ENCODE peak calls at places on chromosomes 4 and X, in six cellular contexts. V is mesenchymal stem cell, L is H9, B is mesendoderm, T is neuronal stem cell, P is IMR-90. E is an unnamed sample.

GRCh38 chrX:154396948-154397887 is 959 bp upstream of the RPL10 start:
- DNase-seq in V (peak; percentile 79), L (peak; percentile 63), B (peak; percentile 68), T (no peak), P (peak; percentile 46), E (peak; percentile 82)

GRCh38 chr4:108029321-108029720 is 39.6 kb downstream of the HADH start:
- DNase-seq in V (no peak), L (no peak), B (no peak), T (no peak), P (no peak), E (no peak)

GRCh38 chrX:152637649-152638442 is at the start of gene GABRQ:
- DNase-seq in V (no peak), L (peak; percentile 94), B (peak; percentile 93), T (peak; percentile 73), P (no peak), E (peak; percentile 1)

GRCh38 chr4:139876328-139876941 is 210.8 kb downstream of the MGST2 start:
- DNase-seq in V (no peak), L (no peak), B (no peak), T (no peak), P (no peak), E (no peak)

GRCh38 chr4:73822389-73822788 is 14.1 kb upstream of the CXCL6 start:
- DNase-seq in V (no peak), L (no peak), B (no peak), T (no peak), P (no peak), E (no peak)

GRCh38 chr4:39353478-39354177 is 12.5 kb downstream of the RFC1 start:
- DNase-seq in V (peak; percentile 82), L (no peak), B (no peak), T (no peak), P (peak; percentile 39), E (no peak)

GRCh38 chrX:109987884-109988283 is 15.0 kb upstream of the TMEM164 start:
- DNase-seq in V (no peak), L (no peak), B (no peak), T (no peak), P (no peak), E (no peak)

GRCh38 chr4:6199344-6199921 is 916 bp downstream of the JAKMIP1 start:
- DNase-seq in V (no peak), L (no peak), B (peak; percentile 42), T (no peak), P (no peak), E (no peak)

GRCh38 chr4:150354214-150354796 is 227.6 kb upstream of the MAB21L2 start:
- DNase-seq in V (no peak), L (no peak), B (peak; percentile 25), T (no peak), P (no peak), E (no peak)

GRCh38 chr4:14719053-14719452 is 283.2 kb upstream of the CPEB2 start:
- DNase-seq in V (peak; percentile 9), L (no peak), B (no peak), T (no peak), P (peak; percentile 7), E (no peak)

GRCh38 chr4:147192679-147193078 is 247.0 kb upstream of the TTC29 start:
- DNase-seq in V (no peak), L (no peak), B (no peak), T (no peak), P (no peak), E (no peak)

GRCh38 chr4:174217273-174218126 is 66.0 kb downstream of the FBXO8 start:
- DNase-seq in V (peak; percentile 40), L (no peak), B (peak; percentile 44), T (peak; percentile 24), P (peak; percentile 37), E (peak; percentile 21)

GRCh38 chr4:179125870-179126269 is 1683.6 kb upstream of the AGA start:
- DNase-seq in V (no peak), L (no peak), B (no peak), T (no peak), P (no peak), E (no peak)

GRCh38 chr4:126777649-126778048 is 855.1 kb upstream of the INTU start:
- DNase-seq in V (peak; percentile 49), L (no peak), B (no peak), T (no peak), P (peak; percentile 94), E (no peak)

GRCh38 chr4:186771624-186772023 is 48.0 kb upstream of the FAT1 start:
- DNase-seq in V (peak; percentile 16), L (no peak), B (no peak), T (no peak), P (peak; percentile 19), E (no peak)

GRCh38 chr4:150336676-150337412 is 245.1 kb upstream of the MAB21L2 start:
- DNase-seq in V (peak; percentile 34), L (no peak), B (no peak), T (no peak), P (no peak), E (no peak)

GRCh38 chrX:2875798-2876399 is 47.2 kb downstream of the GYG2 start:
- DNase-seq in V (no peak), L (no peak), B (no peak), T (no peak), P (no peak), E (no peak)

GRCh38 chrX:64093761-64094160 is 111.7 kb downstream of the AMER1 start:
- DNase-seq in V (peak; percentile 0), L (no peak), B (peak; percentile 86), T (peak; percentile 14), P (peak; percentile 4), E (no peak)

GRCh38 chrX:115939070-115939469 is 231.5 kb upstream of the AGTR2 start:
- DNase-seq in V (no peak), L (no peak), B (no peak), T (no peak), P (no peak), E (no peak)

GRCh38 chr4:1500231-1500965 is 94.2 kb upstream of the NKX1-1 start:
- DNase-seq in V (no peak), L (no peak), B (no peak), T (no peak), P (no peak), E (no peak)

GRCh38 chrX:44785652-44786051 is 58.2 kb upstream of the DUSP21 start:
- DNase-seq in V (no peak), L (no peak), B (no peak), T (no peak), P (peak; percentile 90), E (no peak)

GRCh38 chr4:175891863-175892262 is 79.8 kb upstream of the GPM6A start:
- DNase-seq in V (peak; percentile 14), L (no peak), B (peak; percentile 30), T (peak; percentile 12), P (peak; percentile 4), E (peak; percentile 35)

GRCh38 chr4:168892456-168892855 is 117.6 kb downstream of the CBR4 start:
- DNase-seq in V (no peak), L (no peak), B (no peak), T (no peak), P (no peak), E (no peak)

GRCh38 chr4:94673961-94674360 is 83.8 kb upstream of the BMPR1B start:
- DNase-seq in V (no peak), L (no peak), B (no peak), T (no peak), P (no peak), E (no peak)

GRCh38 chr4:157978680-157979361 is 194.0 kb downstream of the GASK1B start:
- DNase-seq in V (peak; percentile 74), L (peak; percentile 45), B (peak; percentile 87), T (peak; percentile 67), P (peak; percentile 64), E (peak; percentile 79)

GRCh38 chr4:95585016-95585695 is 36.4 kb upstream of the UNC5C start:
- DNase-seq in V (no peak), L (no peak), B (no peak), T (no peak), P (peak; percentile 4), E (no peak)

GRCh38 chr4:54909964-54910363 is 215.4 kb downstream of the KDR start:
- DNase-seq in V (no peak), L (no peak), B (no peak), T (no peak), P (no peak), E (no peak)

GRCh38 chr4:145388043-145388442 is 93.6 kb upstream of the SMAD1 start:
- DNase-seq in V (no peak), L (no peak), B (peak; percentile 70), T (no peak), P (no peak), E (peak; percentile 65)

GRCh38 chrX:125628435-125628834 is 308.8 kb downstream of the TEX13C start:
- DNase-seq in V (no peak), L (peak; percentile 34), B (no peak), T (no peak), P (no peak), E (no peak)

GRCh38 chr4:80125252-80126177 is 52.5 kb upstream of the ANTXR2 start:
- DNase-seq in V (peak; percentile 30), L (no peak), B (peak; percentile 36), T (no peak), P (peak; percentile 50), E (peak; percentile 48)

GRCh38 chr4:153161599-153161971 is 42.7 kb upstream of the TRIM2 start:
- DNase-seq in V (no peak), L (no peak), B (no peak), T (no peak), P (peak; percentile 32), E (no peak)

GRCh38 chrX:16511776-16512400 is 138.1 kb upstream of the S100G start:
- DNase-seq in V (no peak), L (no peak), B (no peak), T (no peak), P (peak; percentile 25), E (no peak)

GRCh38 chr4:18180122-18180521 is 158.6 kb upstream of the LCORL start:
- DNase-seq in V (no peak), L (no peak), B (no peak), T (no peak), P (no peak), E (peak; percentile 50)
- H3K4me1 ChIP-seq in V (no peaks in the 10 kb centered on the region), L (no peaks in the 10 kb centered on the region), B (no peaks in the 10 kb centered on the region), T (no peaks in the 10 kb centered on the region), P (no peaks in the 10 kb centered on the region), E (no peaks in the 10 kb centered on the region)

GRCh38 chr4:8136529-8136928 is 22.1 kb downstream of the ABLIM2 start:
- DNase-seq in V (no peak), L (no peak), B (no peak), T (no peak), P (no peak), E (no peak)
- H4K8ac ChIP-seq in V (no peak overlapping the region), L (no peak overlapping the region), B (no peak overlapping the region), T (no peak overlapping the region), P (no peak overlapping the region), E (no peak overlapping the region)

DNA sequence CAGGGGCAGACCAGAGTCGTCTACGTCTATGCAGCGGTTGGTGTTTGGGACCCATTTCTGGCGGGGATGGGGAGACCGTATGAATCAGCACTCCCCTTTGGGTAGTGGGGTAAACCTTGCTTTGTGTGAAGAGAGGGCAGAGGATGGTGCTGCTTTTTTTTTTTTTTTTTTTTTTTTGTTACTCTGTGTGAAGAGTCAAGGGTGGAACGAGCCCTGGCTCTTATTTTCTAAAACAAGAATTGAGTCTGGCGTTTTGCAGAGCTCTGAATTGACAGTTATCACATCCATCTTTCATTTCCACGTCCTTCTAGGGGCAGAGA is 1.2 kb downstream of the SLAIN2 start:
- DNase-seq in V (peak; percentile 25), L (no peak), B (no peak), T (no peak), P (no peak), E (no peak)
- H3K4me1 ChIP-seq in V (peaks cover 3% of the 10 kb centered on the region), L (no peaks in the 10 kb centered on the region), B (no peaks in the 10 kb centered on the region), T (peaks cover 1% of the 10 kb centered on the region), P (peaks cover 10% of the 10 kb centered on the region), E (no peaks in the 10 kb centered on the region)

DNA sequence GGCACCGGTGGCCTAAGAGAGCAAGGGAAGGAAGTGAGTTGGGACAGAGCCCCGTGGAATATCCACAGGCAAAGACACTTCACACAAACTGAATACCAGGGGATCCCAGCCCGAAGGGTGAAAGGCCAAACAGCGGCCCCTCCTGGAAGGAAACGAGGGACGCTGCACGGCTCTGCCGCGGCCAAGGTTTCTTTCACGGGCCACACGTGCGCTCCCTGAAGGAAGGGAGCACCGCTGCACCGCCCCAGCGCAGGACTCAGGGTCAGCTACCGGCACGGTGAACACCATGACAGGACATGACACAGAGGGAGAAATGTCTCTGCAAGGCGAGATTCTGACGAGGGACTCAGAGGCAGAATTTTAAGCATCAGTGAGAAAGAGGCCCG is 31.5 kb upstream of the GTPBP6 start:
- DNase-seq in V (no peak), L (no peak), B (no peak), T (no peak), P (no peak), E (no peak)
- H4K8ac ChIP-seq in V (no peak overlapping the region), L (no peak overlapping the region), B (no peak overlapping the region), T (no peak overlapping the region), P (no peak overlapping the region), E (no peak overlapping the region)

E was measured in trophoblast cell.